ENCODE peak calls at places on chromosomes 12 and 14, in eight cellular contexts. P is GM06990; X is lower lobe of right lung; U is astrocyte of the spinal cord; H is NCI-H1092 treated with DMSO at 0.1 percent for 48 hours; I is GM23248; Z is HepG2; R is stimulated activated CD4-positive, alpha-beta T cell treated with anti-CD3 and anti-CD28 coated beads, Interleukin-1b, Interleukin-23, amount 100 ng/mL, for 24 hours. G is an unnamed sample.

GRCh38 chr12:13428538-13429265 is 232.2 kb downstream of the EMP1 start:
- DNase-seq in U (peak), R (no peak), Z (no peak), H (peak), X (no peak), P (no peak), I (peak), G (no peak)

GRCh38 chr12:78725951-78726550 is 138.5 kb upstream of the SYT1 start:
- DNase-seq in R (no peak), I (no peak), P (no peak), X (no peak), U (no peak), H (peak), Z (no peak), G (peak)

GRCh38 chr14:59632381-59632780 is 55.8 kb upstream of the CCDC175 start:
- DNase-seq in Z (peak), H (peak), X (no peak), U (peak), I (peak), P (no peak), R (no peak), G (peak)

GRCh38 chr12:123119808-123120207 is 31.1 kb downstream of the PITPNM2 start:
- DNase-seq in P (peak), Z (no peak), R (no peak), H (no peak), I (peak), X (no peak), U (no peak), G (no peak)

GRCh38 chr14:94129111-94129757 is at the start of gene IFI27L2:
- DNase-seq in H (peak), I (peak), P (peak), U (peak), Z (peak), R (peak), X (peak), G (peak)

GRCh38 chr12:46702581-46703344 is 123.0 kb downstream of the SLC38A4 start:
- DNase-seq in R (no peak), X (no peak), H (no peak), P (no peak), Z (no peak), U (no peak), I (peak), G (peak)

GRCh38 chr12:3342051-3342450 is 149.0 kb upstream of the PRMT8 start:
- DNase-seq in R (no peak), P (no peak), X (no peak), H (peak), Z (no peak), I (peak), U (peak), G (peak)

GRCh38 chr12:31261744-31262143 is 64.2 kb downstream of the SINHCAF start:
- DNase-seq in I (no peak), U (no peak), H (no peak), X (no peak), Z (no peak), R (no peak), P (no peak), G (no peak)

GRCh38 chr12:73892181-73892580 is 645.5 kb upstream of the ATXN7L3B start:
- DNase-seq in U (peak), I (no peak), X (no peak), H (no peak), R (no peak), P (no peak), Z (no peak), G (no peak)

GRCh38 chr14:80698974-80699373 is 242.6 kb downstream of the CEP128 start:
- DNase-seq in I (no peak), R (no peak), X (no peak), U (no peak), P (no peak), Z (no peak), H (no peak), G (no peak)

GRCh38 chr12:41286426-41286825 is 98.3 kb downstream of the PDZRN4 start:
- DNase-seq in I (no peak), X (no peak), R (no peak), U (no peak), H (peak), Z (peak), P (no peak), G (no peak)

GRCh38 chr12:115947696-115948062 is 329.8 kb downstream of the MED13L start:
- DNase-seq in U (no peak), P (no peak), I (no peak), X (no peak), Z (no peak), R (no peak), H (no peak), G (no peak)

GRCh38 chr12:38664661-38665269 is 240.6 kb downstream of the CPNE8 start:
- DNase-seq in I (peak), X (no peak), R (no peak), P (no peak), Z (peak), U (no peak), H (no peak), G (peak)

GRCh38 chr14:103483600-103483999 is 39.0 kb downstream of the CKB start:
- DNase-seq in I (peak), Z (no peak), H (no peak), R (no peak), U (peak), P (no peak), X (no peak), G (no peak)

GRCh38 chr12:74476234-74476633 is 61.4 kb upstream of the ATXN7L3B start:
- DNase-seq in R (no peak), I (no peak), X (no peak), H (no peak), Z (no peak), P (no peak), U (no peak), G (no peak)

GRCh38 chr14:36807727-36808126 is 146.1 kb downstream of the PAX9 start:
- DNase-seq in H (peak), U (no peak), P (no peak), I (no peak), R (no peak), Z (no peak), X (no peak), G (peak)

GRCh38 chr12:119691202-119691846 is 23.4 kb downstream of the PRKAB1 start:
- DNase-seq in U (no peak), H (no peak), X (no peak), Z (peak), R (no peak), P (no peak), I (no peak), G (no peak)

GRCh38 chr12:82937151-82937550 is 250.4 kb downstream of the TMTC2 start:
- DNase-seq in U (no peak), R (no peak), P (no peak), H (no peak), Z (no peak), X (no peak), I (peak), G (no peak)